ENCODE peak calls at places on chromosomes 6 and 20, in six cellular contexts. V is fibroblast of pulmonary artery, R is NB4, K is AG10803, H is astrocyte, J is astrocyte of the spinal cord. D is an unnamed sample.

GRCh38 chr20:13396036-13396435 is 175.0 kb downstream of the ISM1 start:
- DNase-seq in V (peak), R (no peak), K (peak), H (peak), J (peak), D (no peak)

GRCh38 chr20:23340524-23340923 is 10.1 kb upstream of the NXT1 start:
- DNase-seq in V (peak), R (peak), K (peak), H (peak), J (peak), D (no peak)

GRCh38 chr6:53250761-53251672 is 97.7 kb downstream of the ELOVL5 start:
- DNase-seq in V (peak), R (no peak), K (no peak), H (peak), J (peak), D (no peak)

GRCh38 chr6:33123181-33123580 is 47.4 kb downstream of the HLA-DPB1 start:
- DNase-seq in V (no peak), R (no peak), K (no peak), H (no peak), J (no peak), D (no peak)

GRCh38 chr20:17233621-17234020 is 6.8 kb downstream of the PCSK2 start:
- DNase-seq in V (no peak), R (no peak), K (no peak), H (no peak), J (no peak), D (no peak)

GRCh38 chr6:5205877-5206840 is 54.6 kb downstream of the LYRM4 start:
- DNase-seq in V (peak), R (peak), K (peak), H (peak), J (peak), D (no peak)

GRCh38 chr6:30844118-30844535 is 40.2 kb upstream of the DDR1 start:
- DNase-seq in V (peak), R (no peak), K (peak), H (peak), J (no peak), D (no peak)

GRCh38 chr20:20078041-20078440 is 25.7 kb downstream of the CFAP61 start:
- DNase-seq in V (no peak), R (no peak), K (no peak), H (no peak), J (no peak), D (no peak)

GRCh38 chr6:11392778-11393507 is 144.6 kb upstream of the TMEM170B start:
- DNase-seq in V (peak), R (peak), K (no peak), H (no peak), J (no peak), D (no peak)

GRCh38 chr6:159761135-159761872 is 541 bp upstream of the ACAT2 start:
- DNase-seq in V (peak), R (peak), K (no peak), H (no peak), J (peak), D (no peak)

GRCh38 chr6:71529026-71529425 is 240.4 kb downstream of the OGFRL1 start:
- DNase-seq in V (no peak), R (no peak), K (no peak), H (no peak), J (no peak), D (no peak)

DNA sequence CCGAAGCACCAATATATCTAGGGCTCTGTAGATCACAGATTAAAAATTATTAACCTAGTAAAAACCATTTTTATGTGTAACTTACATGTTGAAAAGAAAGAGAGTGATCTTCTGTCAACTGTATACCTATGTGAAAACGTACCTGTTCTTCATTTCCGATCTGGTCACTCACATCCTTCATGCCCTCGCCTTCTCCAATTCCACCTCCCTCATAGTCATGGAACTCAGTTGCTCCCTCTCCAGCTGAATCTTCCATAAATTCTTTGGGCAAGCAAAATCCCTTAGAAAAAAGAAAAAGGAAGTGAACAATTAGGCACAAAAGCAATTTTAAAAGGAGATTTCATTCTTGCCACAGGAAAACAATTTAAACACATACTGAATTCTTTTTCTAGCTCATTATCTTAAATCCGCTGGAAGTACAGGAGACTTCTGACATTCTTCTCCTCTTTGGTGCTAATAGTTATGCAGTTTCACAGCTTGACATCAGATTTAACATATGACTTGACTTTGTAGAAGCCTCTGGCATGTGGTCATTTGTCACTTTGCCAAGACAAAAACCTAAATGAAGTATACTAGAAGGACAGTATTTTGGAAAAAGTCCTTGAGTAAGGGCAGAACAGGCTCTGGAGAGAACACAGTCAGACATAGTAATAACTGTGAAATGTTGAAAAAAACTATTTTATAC is 29.5 kb upstream of the LYRM2 start:
- DNase-seq in V (peak), R (no peak), K (peak), H (peak), J (peak), D (peak)
- TF ChIP-seq CTCF in V (no peak), R (no peak), K (no peak), H (no peak), J (no peak), D (no peak)

DNA sequence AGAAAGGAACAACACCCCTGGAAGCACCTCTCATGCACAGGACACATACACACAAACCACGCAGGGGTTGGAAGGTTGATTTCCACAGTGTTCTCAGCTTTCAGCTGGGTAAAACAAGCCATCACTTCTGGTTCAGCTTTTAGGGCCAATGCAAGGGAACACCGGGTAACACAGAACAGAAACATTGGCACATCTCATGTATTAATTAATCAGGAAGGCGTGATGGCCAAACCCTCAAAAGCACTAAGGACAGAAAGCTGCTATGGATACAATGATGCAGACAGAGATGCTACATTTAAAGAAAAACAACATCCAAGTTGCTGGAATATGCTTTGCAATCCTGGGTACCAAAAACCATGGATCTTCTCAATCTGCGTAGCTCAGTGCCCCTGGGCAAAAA is 104.3 kb upstream of the BEND6 start:
- DNase-seq in V (no peak), R (no peak), K (no peak), H (no peak), J (no peak), D (no peak)
- H3K4me3 ChIP-seq in V (peak), R (no peak), K (peak), H (peak), J (peak), D (peak)

GRCh38 chr6:44113396-44113795 is 13.9 kb downstream of the MRPL14 start:
- DNase-seq in V (no peak), R (no peak), K (no peak), H (no peak), J (no peak), D (no peak)
- TF ChIP-seq CTCF in V (peak), R (peak), K (peak), H (peak), J (peak), D (peak)

DNA sequence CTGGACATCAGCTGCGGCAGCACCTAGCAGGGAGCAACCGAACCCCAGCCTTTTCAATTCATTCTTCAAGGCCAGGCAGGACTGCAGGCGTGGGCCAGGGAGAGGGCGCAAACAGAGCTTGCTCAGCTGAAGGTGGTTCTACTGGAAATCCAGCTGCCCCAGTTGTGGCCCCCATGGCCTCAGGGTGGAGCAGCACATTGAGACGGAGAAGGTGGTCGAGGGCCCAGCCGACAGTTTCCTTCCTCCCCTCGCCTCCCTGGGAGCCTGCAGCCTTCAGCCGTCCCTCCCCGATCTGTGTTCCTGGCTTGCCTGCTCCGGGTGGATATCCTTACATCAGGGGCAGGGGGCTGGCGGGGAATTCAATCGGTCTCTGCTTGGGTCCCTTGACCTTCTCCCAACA is 217.8 kb downstream of the ANKRD60 start:
- DNase-seq in V (no peak), R (no peak), K (no peak), H (no peak), J (no peak), D (no peak)
- H3K4me3 ChIP-seq in V (no peak), R (no peak), K (no peak), H (no peak), J (no peak), D (no peak)

DNA sequence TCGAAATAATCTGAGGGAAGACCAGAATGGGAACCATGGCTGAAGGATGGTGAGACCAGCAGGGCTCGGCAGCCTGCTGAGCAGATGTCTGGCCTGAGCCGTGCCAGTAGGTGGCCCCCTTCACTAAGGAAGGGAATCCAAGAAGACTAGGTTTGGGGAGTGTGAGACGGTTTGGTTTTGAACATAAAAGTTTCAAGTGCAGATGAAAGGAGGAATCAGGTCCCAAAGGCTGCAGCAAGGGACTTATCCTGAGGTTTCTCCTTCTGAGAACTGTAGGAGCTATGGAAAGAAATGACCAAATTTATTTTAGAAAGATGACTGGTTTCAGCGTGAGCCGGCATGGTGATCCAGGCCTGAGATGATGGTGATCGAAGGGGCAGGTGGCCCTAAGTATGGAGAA is 4.6 kb upstream of the OSER1 start:
- DNase-seq in V (peak), R (peak), K (peak), H (peak), J (peak), D (no peak)
- TF ChIP-seq CTCF in V (peak), R (peak), K (peak), H (peak), J (peak), D (peak)

DNA sequence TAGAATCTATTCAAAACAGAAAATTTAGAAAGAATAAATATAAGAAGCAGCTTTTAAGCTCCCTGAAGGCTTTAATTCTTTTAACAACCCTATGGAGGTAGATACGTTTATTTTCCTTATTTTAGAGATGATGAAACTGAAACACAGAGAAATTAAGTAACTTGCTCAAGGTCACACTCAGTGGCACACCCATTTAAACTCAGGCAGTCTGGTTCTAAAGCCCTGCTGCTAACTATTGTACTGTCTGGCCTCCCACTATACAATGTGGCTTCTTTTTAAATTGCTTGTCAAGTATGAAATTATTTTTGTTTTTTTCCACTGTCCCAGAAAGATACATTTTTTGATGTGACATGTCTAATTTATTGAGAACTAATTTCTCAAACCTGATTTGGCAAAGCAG is 55.7 kb downstream of the FAM217A start:
- DNase-seq in V (no peak), R (no peak), K (peak), H (no peak), J (no peak), D (no peak)
- H3K4me3 ChIP-seq in V (peak), R (peak), K (peak), H (peak), J (peak), D (peak)

GRCh38 chr6:41072836-41073202 is at the start of gene NFYA:
- DNase-seq in V (no peak), R (no peak), K (no peak), H (peak), J (no peak), D (peak)

GRCh38 chr6:41071501-41071922 is 644 bp downstream of the OARD1 start:
- DNase-seq in V (no peak), R (no peak), K (no peak), H (no peak), J (no peak), D (no peak)

GRCh38 chr6:41073203-41073967 is 611 bp downstream of the NFYA start:
- DNase-seq in V (peak), R (peak), K (peak), H (peak), J (peak), D (peak)

GRCh38 chr6:41073968-41074691 is 1.4 kb downstream of the NFYA start:
- DNase-seq in V (peak), R (peak), K (peak), H (peak), J (peak), D (no peak)

GRCh38 chr6:41071923-41072835 is at the start of gene OARD1:
- DNase-seq in V (peak), R (peak), K (peak), H (peak), J (peak), D (peak)
- TF ChIP-seq CTCF in V (no peak), R (no peak), K (no peak), H (no peak), J (no peak), D (no peak)

GRCh38 chr6:99354983-99355382 is 5.5 kb upstream of the FAXC start:
- DNase-seq in V (no peak), R (no peak), K (no peak), H (no peak), J (no peak), D (no peak)

GRCh38 chr6:99362644-99363268 is 13.3 kb upstream of the FAXC start:
- DNase-seq in V (no peak), R (no peak), K (no peak), H (no peak), J (no peak), D (no peak)

GRCh38 chr6:99356641-99357040 is 7.2 kb upstream of the FAXC start:
- DNase-seq in V (no peak), R (no peak), K (no peak), H (no peak), J (no peak), D (no peak)

GRCh38 chr6:99364026-99364425 is 14.6 kb upstream of the FAXC start:
- DNase-seq in V (no peak), R (no peak), K (no peak), H (no peak), J (no peak), D (no peak)

DNA sequence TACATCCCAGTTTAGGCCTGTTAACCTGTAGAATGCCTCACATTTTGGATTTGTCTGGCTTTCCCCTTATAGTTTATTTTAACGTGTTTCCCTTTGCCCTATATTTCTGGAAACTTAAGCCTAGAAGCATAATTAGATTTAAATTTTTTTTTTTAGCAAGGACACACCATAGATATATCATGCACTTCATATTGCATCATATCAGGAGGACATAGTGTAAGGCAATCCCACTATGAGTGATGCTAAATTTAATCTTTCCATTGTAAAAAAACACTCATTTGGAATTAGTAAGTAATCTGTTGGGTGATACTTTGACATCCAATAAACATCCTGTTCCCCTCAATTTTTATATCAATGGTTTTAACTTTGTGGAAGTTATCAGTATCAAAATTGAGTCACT is 10.3 kb upstream of the FAXC start:
- DNase-seq in V (no peak), R (no peak), K (no peak), H (no peak), J (no peak), D (no peak)
- H3K4me3 ChIP-seq in V (no peak), R (no peak), K (no peak), H (no peak), J (no peak), D (no peak)

D was measured in retinal pigment epithelial cell.